ENCODE peak calls at places on chromosomes 2 and 18, in six cellular contexts. Y is IMR-90, R is H1, C is neuronal stem cell, D is mesendoderm, B is mesenchymal stem cell. N is an unnamed sample.

GRCh38 chr18:37294951-37295350 is 270.6 kb downstream of the CELF4 start:
- DNase-seq in C (peak; percentile 51), R (peak; percentile 46), Y (no peak), D (peak; percentile 75), B (peak; percentile 24), N (no peak)

GRCh38 chr2:160334028-160334729 is 134.1 kb upstream of the ITGB6 start:
- DNase-seq in C (no peak), Y (peak; percentile 71), D (no peak), R (no peak), B (peak; percentile 67), N (peak; percentile 84)

GRCh38 chr2:38750011-38750792 is 959 bp downstream of the SRSF7 start:
- DNase-seq in C (peak; percentile 9), D (no peak), R (no peak), B (no peak), Y (peak; percentile 19), N (peak; percentile 50)

GRCh38 chr2:220162320-220162719 is 534.9 kb downstream of the SLC4A3 start:
- DNase-seq in Y (peak; percentile 45), B (peak; percentile 36), C (no peak), R (no peak), D (no peak), N (no peak)

GRCh38 chr18:50286391-50287027 is 983 bp downstream of the CXXC1 start:
- DNase-seq in B (peak; percentile 30), C (no peak), Y (peak; percentile 29), D (peak; percentile 45), R (no peak), N (no peak)

GRCh38 chr18:2168022-2168421 is 403.3 kb downstream of the METTL4 start:
- DNase-seq in Y (no peak), R (no peak), B (no peak), D (no peak), C (no peak), N (peak; percentile 96)

GRCh38 chr2:58039170-58039611 is 7.4 kb upstream of the VRK2 start:
- DNase-seq in D (no peak), Y (peak; percentile 75), B (peak; percentile 30), R (no peak), C (no peak), N (no peak)

GRCh38 chr2:188326669-188327301 is 35.1 kb downstream of the GULP1 start:
- DNase-seq in B (peak; percentile 87), C (no peak), Y (peak; percentile 70), R (no peak), D (no peak), N (no peak)

GRCh38 chr2:209322905-209323517 is 100.8 kb upstream of the MAP2 start:
- DNase-seq in Y (no peak), R (no peak), D (peak; percentile 36), B (no peak), C (no peak), N (no peak)

GRCh38 chr18:79569720-79570119 is 109.9 kb upstream of the CTDP1 start:
- DNase-seq in D (no peak), C (no peak), R (no peak), B (no peak), Y (no peak), N (no peak)

GRCh38 chr2:238528953-238529781 is 102.4 kb downstream of the ASB1 start:
- DNase-seq in D (no peak), C (no peak), B (peak; percentile 67), Y (peak; percentile 82), R (no peak), N (no peak)

GRCh38 chr2:159712929-159713575 is 746 bp downstream of the MARCHF7 start:
- DNase-seq in R (no peak), B (peak; percentile 33), D (no peak), C (no peak), Y (no peak), N (no peak)

GRCh38 chr18:48171490-48172188 is 237.5 kb downstream of the ZBTB7C start:
- DNase-seq in B (no peak), C (no peak), Y (no peak), D (no peak), R (no peak), N (no peak)

GRCh38 chr18:48170651-48171050 is 238.5 kb downstream of the ZBTB7C start:
- DNase-seq in C (no peak), D (no peak), Y (no peak), B (no peak), R (no peak), N (no peak)

GRCh38 chr18:48168861-48169260 is 238.4 kb upstream of the SMAD2 start:
- DNase-seq in C (no peak), B (no peak), D (no peak), R (no peak), Y (no peak), N (no peak)

GRCh38 chr18:48172226-48173006 is 236.8 kb downstream of the ZBTB7C start:
- DNase-seq in B (no peak), D (no peak), C (no peak), Y (no peak), R (no peak), N (no peak)

GRCh38 chr18:48173557-48173956 is 235.6 kb downstream of the ZBTB7C start:
- DNase-seq in D (no peak), B (no peak), C (no peak), Y (no peak), R (no peak), N (no peak)
- H3K23ac ChIP-seq in D (no peak overlapping the region), B (no peak overlapping the region), C (no peak overlapping the region), Y (no peak overlapping the region), R (no peak overlapping the region), N (no peak overlapping the region)

GRCh38 chr2:165141601-165142000 is 62.2 kb downstream of the SCN3A start:
- DNase-seq in C (no peak), R (no peak), D (no peak), B (peak; percentile 10), Y (peak; percentile 3), N (no peak)

GRCh38 chr2:165144315-165144714 is 59.5 kb downstream of the SCN3A start:
- DNase-seq in B (peak; percentile 3), D (peak; percentile 68), Y (no peak), C (no peak), R (no peak), N (no peak)

GRCh38 chr2:165149439-165149838 is 54.4 kb downstream of the SCN3A start:
- DNase-seq in B (no peak), R (no peak), C (no peak), D (no peak), Y (no peak), N (no peak)

DNA sequence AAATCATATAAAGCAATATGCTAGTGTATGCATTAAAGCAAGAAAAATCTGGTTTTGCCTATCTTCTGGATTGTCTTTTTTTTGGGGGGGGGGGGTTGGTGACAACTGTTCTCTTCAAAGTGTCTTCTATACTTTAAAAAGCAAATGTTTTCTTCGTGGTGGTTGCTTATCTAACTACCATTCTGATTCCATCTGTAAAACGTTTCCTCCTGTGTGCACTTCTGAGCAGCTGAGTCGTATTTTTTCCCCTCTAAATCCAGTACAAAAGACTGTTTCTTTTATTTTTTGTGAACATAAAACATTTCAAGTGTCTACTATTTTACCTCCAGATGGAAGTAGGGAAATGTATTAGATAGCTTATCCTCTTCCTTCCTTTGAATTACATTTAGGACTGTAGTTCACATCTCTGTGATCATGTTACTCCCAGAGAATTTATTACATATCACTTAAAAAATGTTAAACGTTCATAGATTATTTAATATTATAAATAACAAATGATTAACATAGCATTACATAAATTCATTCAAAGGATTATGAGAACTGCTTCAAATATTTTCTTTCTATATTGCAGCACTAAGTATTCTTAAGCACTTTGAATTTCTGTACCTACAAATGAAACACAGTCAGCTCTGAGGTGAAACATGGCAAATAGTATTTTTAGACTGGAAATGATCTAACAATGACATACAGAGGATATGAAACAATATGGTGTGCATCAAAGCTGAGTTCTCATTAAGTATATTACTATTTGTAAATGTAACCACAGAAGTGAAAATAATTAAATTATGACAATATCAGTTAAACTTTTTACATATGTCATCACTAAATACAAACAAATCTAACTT is 56.4 kb downstream of the SCN3A start:
- DNase-seq in D (no peak), B (peak; percentile 3), R (no peak), Y (no peak), C (no peak), N (no peak)
- H3K27ac ChIP-seq in D (no peak overlapping the region), B (no peak overlapping the region), R (no peak overlapping the region), Y (no peak overlapping the region), C (no peak overlapping the region), N (no peak overlapping the region)

GRCh38 chr2:200525066-200525465 is 941 bp upstream of the SGO2 start:
- DNase-seq in C (no peak), Y (peak; percentile 54), B (no peak), D (no peak), R (no peak), N (peak; percentile 43)
- H3K4me3 ChIP-seq in C (no peak overlapping the region), Y (no peak overlapping the region), B (peak overlapping the region; percentile 85), D (no peak overlapping the region), R (no peak overlapping the region), N (no peak overlapping the region)

GRCh38 chr18:23550898-23551297 is 35.4 kb downstream of the NPC1 start:
- DNase-seq in Y (no peak), B (no peak), D (no peak), R (no peak), C (no peak), N (peak; percentile 65)

GRCh38 chr18:23551978-23552377 is 34.3 kb downstream of the NPC1 start:
- DNase-seq in C (no peak), B (no peak), D (no peak), Y (no peak), R (no peak), N (no peak)

GRCh38 chr18:23547306-23547705 is 39.0 kb downstream of the NPC1 start:
- DNase-seq in Y (no peak), B (no peak), C (no peak), D (no peak), R (no peak), N (peak; percentile 80)

GRCh38 chr18:23547806-23548205 is 38.5 kb downstream of the NPC1 start:
- DNase-seq in C (no peak), Y (no peak), B (peak; percentile 59), D (no peak), R (no peak), N (peak; percentile 66)

GRCh38 chr18:23548719-23549118 is 37.6 kb downstream of the NPC1 start:
- DNase-seq in B (no peak), D (no peak), R (no peak), C (no peak), Y (no peak), N (no peak)
- H3K23ac ChIP-seq in B (no peak overlapping the region), D (no peak overlapping the region), R (no peak overlapping the region), C (no peak overlapping the region), Y (no peak overlapping the region), N (no peak overlapping the region)